ENCODE peak calls at places on chromosomes 7 and 10, in six cellular contexts. M is fibroblast of pulmonary artery; N is kidney epithelial cell; V is CD4-positive, CD25-positive, alpha-beta regulatory T cell; H is cardiac fibroblast; S is pancreas. G is an unnamed sample.

GRCh38 chr7:47893721-47894365 is 54.4 kb downstream of the PKD1L1 start:
- DNase-seq in N (no peak), V (no peak), S (no peak), H (no peak), M (no peak), G (no peak)

GRCh38 chr10:29343607-29344038 is 54.8 kb downstream of the LYZL1 start:
- DNase-seq in N (no peak), H (peak), V (no peak), M (peak), S (no peak), G (no peak)

GRCh38 chr7:100370746-100371145 is 2.5 kb upstream of the PILRA start:
- DNase-seq in H (no peak), N (no peak), M (no peak), S (no peak), V (no peak), G (no peak)

GRCh38 chr7:113768256-113768847 is 150.5 kb downstream of the PPP1R3A start:
- DNase-seq in V (no peak), S (no peak), N (no peak), M (no peak), H (peak), G (no peak)

GRCh38 chr7:141045126-141045841 is 28.6 kb upstream of the TMEM178B start:
- DNase-seq in V (no peak), S (no peak), N (peak), H (peak), M (no peak), G (no peak)

GRCh38 chr10:47175181-47176080 is 124.6 kb upstream of the GDF10 start:
- DNase-seq in S (no peak), N (no peak), H (no peak), M (peak), V (no peak), G (no peak)

GRCh38 chr10:77925410-77925794 is 1.2 kb downstream of the DLG5 start:
- DNase-seq in N (no peak), M (peak), S (peak), H (peak), V (no peak), G (peak)

GRCh38 chr7:136857573-136857972 is 10.9 kb upstream of the CHRM2 start:
- DNase-seq in H (peak), M (peak), N (no peak), S (no peak), V (no peak), G (no peak)

GRCh38 chr7:104538152-104538551 is 209.7 kb downstream of the LHFPL3 start:
- DNase-seq in S (no peak), N (no peak), V (no peak), M (no peak), H (no peak), G (no peak)

GRCh38 chr7:118185163-118185860 is 1.3 kb downstream of the LSM8 start:
- DNase-seq in N (no peak), S (no peak), V (no peak), M (peak), H (peak), G (no peak)

DNA sequence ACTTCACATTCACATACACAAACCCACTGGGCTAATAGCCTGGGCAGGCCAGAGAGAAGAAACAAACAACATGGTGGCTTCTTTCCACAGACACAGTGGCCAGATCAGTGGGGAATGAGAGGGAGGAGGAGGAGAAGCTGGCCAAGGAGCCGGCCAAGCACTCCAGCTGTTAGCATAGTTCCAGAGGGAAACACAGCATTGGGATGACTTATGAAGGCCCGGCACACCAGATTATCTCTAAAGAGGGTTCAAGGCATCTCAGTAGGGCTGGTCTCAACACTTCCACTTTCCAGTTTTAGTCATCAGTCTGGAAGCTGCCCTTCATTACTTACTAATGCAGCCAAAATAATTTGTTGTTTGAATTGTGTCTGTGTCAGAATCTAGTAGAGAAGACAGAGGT is 42.1 kb upstream of the GPR26 start:
- DNase-seq in M (no peak), V (no peak), H (no peak), N (no peak), S (no peak), G (no peak)
- H3K4me3 ChIP-seq in M (no peak), V (no peak), H (no peak), N (no peak), S (no peak), G (no peak)

DNA sequence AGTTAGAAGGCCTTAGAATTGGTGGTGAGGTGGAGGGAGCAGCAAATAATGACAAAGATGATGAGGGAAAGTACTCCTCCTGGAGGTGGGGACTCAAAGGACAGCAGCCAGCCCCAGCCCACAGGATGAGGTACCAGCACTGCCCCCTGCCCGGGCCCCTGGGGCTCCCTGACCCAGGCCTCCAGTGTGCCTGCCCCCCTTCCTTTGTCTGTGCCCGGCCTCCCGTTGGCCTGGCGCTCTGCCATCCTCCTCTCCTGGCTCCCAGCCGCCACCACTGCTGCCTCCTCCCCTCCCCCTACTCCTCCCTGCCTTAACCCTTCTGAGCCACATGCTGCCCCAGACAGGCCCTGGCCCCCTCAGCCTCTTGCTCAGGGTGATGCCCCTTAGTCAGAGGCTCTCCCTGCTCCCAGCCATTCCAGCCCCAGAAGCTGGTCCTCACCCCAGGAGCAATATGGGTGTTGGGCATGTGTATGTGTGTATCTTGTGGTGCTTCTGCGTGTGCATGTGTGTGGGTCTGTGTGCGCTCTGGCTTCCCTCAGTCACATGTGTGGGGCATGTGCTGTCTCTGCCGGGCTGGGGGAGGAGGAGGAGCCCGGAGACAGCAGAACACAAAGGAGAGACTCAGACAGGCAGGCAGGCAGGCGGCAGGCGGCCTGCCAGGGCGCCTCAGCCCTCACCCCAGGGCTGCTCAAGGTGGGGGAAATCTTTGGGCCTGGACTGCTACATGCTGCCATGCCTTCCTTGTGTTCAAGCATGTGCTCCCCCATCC is 2.6 kb downstream of the LDB1 start:
- DNase-seq in H (peak), V (peak), M (peak), S (peak), N (no peak), G (peak)
- H3K4me3 ChIP-seq in H (peak), V (peak), M (peak), S (no peak), N (no peak), G (no peak)

GRCh38 chr7:13850185-13850752 is 139.2 kb downstream of the ETV1 start:
- DNase-seq in M (peak), S (no peak), N (peak), V (peak), H (peak), G (peak)
- H3K4me3 ChIP-seq in M (no peak), S (no peak), N (no peak), V (peak), H (no peak), G (no peak)

DNA sequence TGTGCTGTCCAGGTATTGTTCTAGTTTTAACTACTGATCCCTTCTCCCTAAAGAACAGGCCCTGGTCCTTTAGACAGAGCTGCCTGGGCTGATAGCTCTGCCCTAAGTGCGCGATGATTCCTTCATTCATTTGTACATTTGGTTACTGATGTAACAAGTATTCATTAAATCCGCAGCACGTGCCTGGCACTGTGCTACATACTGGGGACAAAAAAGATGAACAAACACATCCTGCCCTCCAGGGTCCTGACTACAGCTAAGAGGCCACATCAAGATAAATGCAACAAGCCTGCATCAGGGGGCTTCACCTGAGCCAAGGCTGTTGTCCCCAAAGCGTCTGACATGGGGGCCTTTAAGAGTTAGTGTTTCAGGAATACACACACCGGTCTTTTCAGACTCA is 99.0 kb upstream of the PODXL start:
- DNase-seq in N (no peak), H (no peak), V (no peak), S (no peak), M (no peak), G (no peak)
- H3K4me3 ChIP-seq in N (no peak), H (no peak), V (no peak), S (no peak), M (no peak), G (no peak)

GRCh38 chr10:48604039-48604407 is 850 bp downstream of the ARHGAP22 start:
- DNase-seq in N (no peak), S (no peak), M (no peak), V (no peak), H (no peak), G (no peak)

GRCh38 chr10:48605786-48606529 is 1.1 kb upstream of the ARHGAP22 start:
- DNase-seq in S (no peak), H (peak), M (no peak), V (no peak), N (no peak), G (peak)

GRCh38 chr10:48605264-48605615 is 367 bp upstream of the ARHGAP22 start:
- DNase-seq in H (peak), V (no peak), N (no peak), S (no peak), M (no peak), G (no peak)

GRCh38 chr10:48603421-48604038 is 1.3 kb downstream of the ARHGAP22 start:
- DNase-seq in M (no peak), N (no peak), H (peak), S (no peak), V (no peak), G (no peak)

DNA sequence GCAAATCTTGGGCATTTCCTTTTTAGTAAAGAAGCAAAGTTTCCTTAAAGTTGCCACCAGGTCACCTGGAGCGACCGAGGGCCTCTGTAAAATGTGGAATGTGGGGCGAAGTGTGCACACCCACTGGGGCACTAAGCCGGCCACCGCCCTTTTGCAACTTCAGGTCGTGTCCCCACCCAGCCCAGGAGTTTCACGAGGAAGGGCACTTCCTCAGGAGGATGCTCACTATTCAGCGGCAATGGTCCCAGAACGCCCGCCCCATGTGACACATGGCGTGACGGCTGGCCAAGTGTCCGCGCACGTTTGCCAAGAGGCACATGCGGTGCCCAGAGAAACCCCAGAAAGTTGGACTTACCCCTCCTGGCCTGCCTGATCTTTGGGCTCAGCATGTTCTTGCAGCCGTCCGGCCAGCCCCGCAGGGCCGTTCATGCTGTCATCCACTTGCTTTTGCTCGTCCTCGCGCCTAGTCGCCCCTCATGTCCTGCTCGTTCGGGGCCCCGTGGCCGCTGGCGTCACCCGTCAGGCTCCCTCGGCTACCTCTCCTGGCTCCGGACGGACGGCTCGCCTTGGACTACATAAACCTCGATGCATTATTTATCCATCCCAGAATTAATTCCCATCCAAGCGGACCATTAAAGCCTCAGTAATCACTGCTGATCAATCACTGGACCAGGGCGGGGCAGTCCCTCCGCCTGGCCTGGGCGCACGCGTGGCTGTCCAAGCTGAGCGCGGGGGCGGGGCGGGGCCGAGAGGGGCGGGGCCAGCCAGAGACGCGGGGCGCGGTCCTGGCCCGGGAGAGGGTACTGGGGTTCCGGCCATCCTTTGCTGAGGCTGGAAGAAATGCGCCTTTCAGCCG is at the start of gene ARHGAP22:
- DNase-seq in S (no peak), V (no peak), N (no peak), H (peak), M (peak), G (peak)
- H3K4me3 ChIP-seq in S (peak), V (no peak), N (peak), H (peak), M (peak), G (peak)

G was measured in colonic mucosa.